ENCODE peak calls at places on chromosomes 4 and X, in five cellular contexts. V, A, C, K and G are unnamed samples.

GRCh38 chrX:4805559-4805958 is 1092.1 kb upstream of the PRKX start:
- DNase-seq in V (no peak), A (peak), C (no peak), K (no peak), G (no peak)

GRCh38 chrX:97155809-97156208 is 272.1 kb downstream of the RPA4 start:
- DNase-seq in V (no peak), A (no peak), C (no peak), K (no peak), G (no peak)

GRCh38 chr4:7202391-7202790 is 10.1 kb downstream of the SORCS2 start:
- DNase-seq in V (no peak), A (no peak), C (no peak), K (peak), G (no peak)

GRCh38 chrX:37701588-37701987 is 16.0 kb downstream of the XK start:
- DNase-seq in V (no peak), A (no peak), C (no peak), K (no peak), G (no peak)

GRCh38 chr4:182192511-182193181 is 50.6 kb upstream of the TENM3 start:
- DNase-seq in V (no peak), A (no peak), C (no peak), K (no peak), G (no peak)

GRCh38 chrX:47143894-47144625 is 442 bp downstream of the NDUFB11 start:
- DNase-seq in V (no peak), A (peak), C (no peak), K (peak), G (no peak)

GRCh38 chr4:41632481-41633073 is 94.6 kb downstream of the LIMCH1 start:
- DNase-seq in V (no peak), A (no peak), C (no peak), K (no peak), G (no peak)

GRCh38 chr4:25783943-25784342 is 78.8 kb downstream of the SEL1L3 start:
- DNase-seq in V (no peak), A (no peak), C (peak), K (no peak), G (no peak)

GRCh38 chr4:94408549-94409374 is 43.0 kb upstream of the PDLIM5 start:
- DNase-seq in V (no peak), A (no peak), C (no peak), K (no peak), G (no peak)

GRCh38 chr4:16858275-16858752 is 40.1 kb downstream of the LDB2 start:
- DNase-seq in V (no peak), A (no peak), C (no peak), K (peak), G (no peak)

GRCh38 chr4:137609693-137610450 is 77.6 kb upstream of the PCDH18 start:
- DNase-seq in V (no peak), A (no peak), C (no peak), K (no peak), G (no peak)

GRCh38 chr4:176451441-176451840 is 131.7 kb downstream of the SPCS3 start:
- DNase-seq in V (no peak), A (peak), C (no peak), K (no peak), G (no peak)

DNA sequence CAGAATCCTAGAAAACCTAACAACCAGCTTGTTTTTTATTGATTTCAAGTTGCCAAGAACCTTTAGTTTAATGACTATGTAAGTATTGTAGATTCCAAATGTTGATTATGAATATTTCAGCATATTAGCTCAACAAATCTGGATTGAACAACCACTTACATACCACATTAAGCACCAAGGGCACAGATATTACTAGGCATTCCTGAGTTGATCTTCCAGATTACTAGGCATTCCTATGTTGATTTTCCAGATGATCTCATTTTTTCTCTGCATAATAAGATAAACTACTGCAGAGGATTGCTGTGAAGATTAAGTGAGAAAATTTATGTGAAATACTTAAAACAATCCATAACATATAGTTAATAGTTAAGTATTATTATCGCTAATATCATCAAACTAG is 17.4 kb upstream of the DCAF8L1 start:
- DNase-seq in V (no peak), A (no peak), C (no peak), K (no peak), G (no peak)
- TF ChIP-seq CTCF in V (no peak), A (no peak), C (no peak), K (no peak), G (no peak)

GRCh38 chr4:122797405-122798094 is 29.1 kb upstream of the FGF2 start:
- DNase-seq in V (no peak), A (no peak), C (no peak), K (no peak), G (no peak)
- TF ChIP-seq CTCF in V (no peak), A (no peak), C (no peak), K (no peak), G (no peak)

DNA sequence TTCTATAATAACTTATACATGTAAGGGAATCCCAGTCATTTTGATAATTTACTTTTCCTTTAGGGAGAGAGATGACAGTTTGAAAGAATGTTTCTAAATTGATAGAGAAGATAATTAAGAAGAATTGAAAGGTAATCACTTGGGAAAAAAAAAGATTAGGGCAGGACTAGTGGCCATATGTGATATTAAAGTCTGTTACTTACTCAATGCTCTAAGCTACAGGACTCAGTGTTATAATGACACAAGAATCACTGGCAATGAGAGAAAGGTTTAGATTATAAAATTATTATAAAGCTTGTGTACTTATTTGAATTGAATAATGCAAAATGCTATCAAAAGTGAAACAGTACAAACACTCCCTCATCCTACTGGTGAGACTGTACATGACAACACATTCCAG is 265.3 kb downstream of the BANK1 start:
- DNase-seq in V (no peak), A (no peak), C (no peak), K (no peak), G (no peak)
- TF ChIP-seq CTCF in V (no peak), A (no peak), C (no peak), K (no peak), G (peak)

DNA sequence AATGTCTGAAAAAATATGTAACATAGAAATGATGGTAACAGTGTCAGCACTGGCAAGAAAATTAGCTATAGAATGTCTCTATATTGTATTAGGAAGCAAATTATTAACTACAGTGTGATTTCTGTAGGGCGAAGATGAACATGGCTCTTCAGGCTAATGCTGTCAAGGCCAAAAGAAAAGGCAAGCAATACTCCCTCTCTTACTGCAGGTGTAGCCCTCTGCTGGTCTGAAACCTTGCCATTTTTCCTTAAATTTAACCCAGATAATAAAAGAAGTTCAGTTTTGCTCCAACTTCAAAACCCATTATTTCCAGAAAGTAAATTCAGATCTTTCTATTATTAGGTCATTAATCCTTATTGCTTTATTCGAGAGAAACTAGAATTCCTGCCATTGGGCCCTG is 215.9 kb downstream of the LRBA start:
- DNase-seq in V (no peak), A (no peak), C (no peak), K (no peak), G (no peak)
- TF ChIP-seq CTCF in V (no peak), A (no peak), C (no peak), K (no peak), G (peak)

GRCh38 chr4:156198511-156198910 is 244.8 kb upstream of the CTSO start:
- DNase-seq in V (no peak), A (no peak), C (no peak), K (no peak), G (no peak)

GRCh38 chr4:156196722-156197121 is 243.1 kb upstream of the CTSO start:
- DNase-seq in V (no peak), A (no peak), C (no peak), K (no peak), G (no peak)

GRCh38 chr4:156195914-156196313 is 242.2 kb upstream of the CTSO start:
- DNase-seq in V (no peak), A (no peak), C (peak), K (no peak), G (no peak)

GRCh38 chr4:156194896-156195295 is 241.2 kb upstream of the CTSO start:
- DNase-seq in V (no peak), A (no peak), C (no peak), K (no peak), G (no peak)

DNA sequence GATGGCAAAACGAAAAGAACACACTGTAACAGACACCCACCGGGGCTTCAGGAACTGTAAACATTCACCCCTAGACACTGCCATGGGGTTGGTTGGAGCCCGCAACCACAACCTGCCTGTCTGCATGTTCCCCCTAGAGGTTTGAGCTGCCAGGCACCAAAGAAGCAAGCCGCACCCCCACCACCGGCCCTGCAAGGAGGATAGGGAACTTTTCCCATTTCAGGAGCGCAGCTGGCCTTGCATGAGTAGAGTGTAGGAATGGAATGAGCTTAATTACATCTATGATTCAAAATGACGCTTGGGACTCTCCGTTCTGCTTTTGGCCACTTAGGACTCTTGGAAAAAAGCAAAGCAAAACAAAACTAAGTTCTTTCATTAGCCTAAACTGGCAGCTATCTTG is 243.6 kb upstream of the CTSO start:
- DNase-seq in V (no peak), A (no peak), C (no peak), K (peak), G (no peak)
- TF ChIP-seq CTCF in V (no peak), A (no peak), C (no peak), K (no peak), G (no peak)

GRCh38 chrX:22194207-22194606 is 78.5 kb upstream of the CBLL2 start:
- DNase-seq in V (no peak), A (no peak), C (no peak), K (no peak), G (no peak)
- TF ChIP-seq CTCF in V (no peak), A (no peak), C (no peak), K (no peak), G (no peak)

GRCh38 chrX:128518508-128518907 is 466.3 kb upstream of the ACTRT1 start:
- DNase-seq in V (no peak), A (no peak), C (peak), K (no peak), G (peak)
- TF ChIP-seq CTCF in V (no peak), A (no peak), C (peak), K (no peak), G (peak)